ENCODE peak calls at places on chromosome 2, in nine cellular contexts. One of them, this sample, is unnamed.

GRCh38 chr2:180677200-180677599 is 303.2 kb upstream of the UBE2E3 start:
- DNase-seq in IMR-90: no peak
- DNase-seq in fibroblast of pulmonary artery: no peak
- DNase-seq in CD8-positive, alpha-beta T cell: no peak
- DNase-seq in SK-N-SH: no peak
- DNase-seq in lower leg skin: no peak
- DNase-seq in left ventricle myocardium inferior: no peak
- DNase-seq in GM13976: no peak
- DNase-seq in AG09309: no peak
- DNase-seq in this sample: no peak

GRCh38 chr2:36965751-36966369 is 476 bp downstream of the STRN start:
- DNase-seq in IMR-90: no peak
- DNase-seq in fibroblast of pulmonary artery: peak
- DNase-seq in CD8-positive, alpha-beta T cell: peak
- DNase-seq in SK-N-SH: peak
- DNase-seq in lower leg skin: peak
- DNase-seq in left ventricle myocardium inferior: peak
- DNase-seq in GM13976: peak
- DNase-seq in AG09309: no peak
- DNase-seq in this sample: no peak

GRCh38 chr2:240211096-240211495 is 70.6 kb upstream of the OTOS start:
- DNase-seq in IMR-90: no peak
- DNase-seq in fibroblast of pulmonary artery: no peak
- DNase-seq in CD8-positive, alpha-beta T cell: no peak
- DNase-seq in SK-N-SH: no peak
- DNase-seq in lower leg skin: peak
- DNase-seq in left ventricle myocardium inferior: no peak
- DNase-seq in GM13976: no peak
- DNase-seq in AG09309: no peak
- DNase-seq in this sample: no peak

GRCh38 chr2:212013656-212014055 is 524.9 kb downstream of the ERBB4 start:
- DNase-seq in IMR-90: peak
- DNase-seq in fibroblast of pulmonary artery: no peak
- DNase-seq in CD8-positive, alpha-beta T cell: no peak
- DNase-seq in SK-N-SH: no peak
- DNase-seq in lower leg skin: no peak
- DNase-seq in left ventricle myocardium inferior: no peak
- DNase-seq in GM13976: no peak
- DNase-seq in AG09309: no peak
- DNase-seq in this sample: no peak

GRCh38 chr2:47118581-47118980 is 36.5 kb downstream of the STPG4 start:
- DNase-seq in IMR-90: no peak
- DNase-seq in fibroblast of pulmonary artery: no peak
- DNase-seq in CD8-positive, alpha-beta T cell: no peak
- DNase-seq in SK-N-SH: no peak
- DNase-seq in lower leg skin: no peak
- DNase-seq in left ventricle myocardium inferior: no peak
- DNase-seq in GM13976: no peak
- DNase-seq in AG09309: no peak
- DNase-seq in this sample: no peak

GRCh38 chr2:168731550-168732128 is 70.8 kb upstream of the NOSTRIN start:
- DNase-seq in IMR-90: no peak
- DNase-seq in fibroblast of pulmonary artery: no peak
- DNase-seq in CD8-positive, alpha-beta T cell: no peak
- DNase-seq in SK-N-SH: no peak
- DNase-seq in lower leg skin: no peak
- DNase-seq in left ventricle myocardium inferior: no peak
- DNase-seq in GM13976: no peak
- DNase-seq in AG09309: no peak
- DNase-seq in this sample: no peak

GRCh38 chr2:193818801-193819499 is 1624.2 kb upstream of the TMEFF2 start:
- DNase-seq in IMR-90: no peak
- DNase-seq in fibroblast of pulmonary artery: no peak
- DNase-seq in CD8-positive, alpha-beta T cell: no peak
- DNase-seq in SK-N-SH: no peak
- DNase-seq in lower leg skin: no peak
- DNase-seq in left ventricle myocardium inferior: no peak
- DNase-seq in GM13976: no peak
- DNase-seq in AG09309: no peak
- DNase-seq in this sample: no peak

GRCh38 chr2:37590119-37590571 is 81.3 kb downstream of the CDC42EP3 start:
- DNase-seq in IMR-90: peak
- DNase-seq in fibroblast of pulmonary artery: peak
- DNase-seq in CD8-positive, alpha-beta T cell: no peak
- DNase-seq in SK-N-SH: no peak
- DNase-seq in lower leg skin: no peak
- DNase-seq in left ventricle myocardium inferior: no peak
- DNase-seq in GM13976: no peak
- DNase-seq in AG09309: peak
- DNase-seq in this sample: peak

GRCh38 chr2:128405467-128405900 is 86.8 kb upstream of the HS6ST1 start:
- DNase-seq in IMR-90: no peak
- DNase-seq in fibroblast of pulmonary artery: no peak
- DNase-seq in CD8-positive, alpha-beta T cell: no peak
- DNase-seq in SK-N-SH: no peak
- DNase-seq in lower leg skin: peak
- DNase-seq in left ventricle myocardium inferior: no peak
- DNase-seq in GM13976: no peak
- DNase-seq in AG09309: no peak
- DNase-seq in this sample: no peak

GRCh38 chr2:217467331-217467730 is 535.5 kb downstream of the TNS1 start:
- DNase-seq in IMR-90: peak
- DNase-seq in fibroblast of pulmonary artery: no peak
- DNase-seq in CD8-positive, alpha-beta T cell: no peak
- DNase-seq in SK-N-SH: no peak
- DNase-seq in lower leg skin: no peak
- DNase-seq in left ventricle myocardium inferior: no peak
- DNase-seq in GM13976: no peak
- DNase-seq in AG09309: no peak
- DNase-seq in this sample: no peak

GRCh38 chr2:12293868-12294267 is 422.9 kb upstream of the TRIB2 start:
- DNase-seq in IMR-90: no peak
- DNase-seq in fibroblast of pulmonary artery: no peak
- DNase-seq in CD8-positive, alpha-beta T cell: no peak
- DNase-seq in SK-N-SH: no peak
- DNase-seq in lower leg skin: no peak
- DNase-seq in left ventricle myocardium inferior: no peak
- DNase-seq in GM13976: peak
- DNase-seq in AG09309: no peak
- DNase-seq in this sample: no peak

GRCh38 chr2:98867539-98868309 is 68.3 kb downstream of the CRACDL start:
- DNase-seq in IMR-90: peak
- DNase-seq in fibroblast of pulmonary artery: peak
- DNase-seq in CD8-positive, alpha-beta T cell: no peak
- DNase-seq in SK-N-SH: no peak
- DNase-seq in lower leg skin: no peak
- DNase-seq in left ventricle myocardium inferior: no peak
- DNase-seq in GM13976: no peak
- DNase-seq in AG09309: no peak
- DNase-seq in this sample: no peak

GRCh38 chr2:79799744-79800143 is 286.9 kb downstream of the CTNNA2 start:
- DNase-seq in IMR-90: no peak
- DNase-seq in fibroblast of pulmonary artery: no peak
- DNase-seq in CD8-positive, alpha-beta T cell: no peak
- DNase-seq in SK-N-SH: no peak
- DNase-seq in lower leg skin: no peak
- DNase-seq in left ventricle myocardium inferior: no peak
- DNase-seq in GM13976: no peak
- DNase-seq in AG09309: no peak
- DNase-seq in this sample: no peak

DNA sequence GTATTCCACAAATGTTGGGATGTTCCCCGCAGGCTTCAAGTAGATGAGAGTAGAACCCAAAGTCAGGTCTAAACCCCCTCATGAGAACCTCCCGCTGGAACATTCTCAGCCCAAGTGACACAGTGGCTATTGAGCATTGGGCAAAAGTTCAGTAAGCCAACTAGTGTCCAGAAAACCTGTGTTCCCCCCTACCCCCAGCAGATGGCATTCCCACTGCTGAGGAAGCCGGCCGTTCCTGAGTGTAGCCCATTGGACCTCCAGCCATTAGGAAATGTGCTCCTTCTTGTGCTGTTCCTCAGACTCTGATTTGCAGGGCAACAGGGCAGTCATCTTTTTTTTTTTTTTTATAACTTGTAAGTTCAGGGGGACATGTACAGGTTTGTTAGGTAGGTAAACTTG is 152.1 kb downstream of the NCK2 start:
- DNase-seq in IMR-90: no peak
- DNase-seq in fibroblast of pulmonary artery: no peak
- DNase-seq in CD8-positive, alpha-beta T cell: no peak
- DNase-seq in SK-N-SH: no peak
- DNase-seq in lower leg skin: peak
- DNase-seq in left ventricle myocardium inferior: no peak
- DNase-seq in GM13976: no peak
- DNase-seq in AG09309: no peak
- DNase-seq in this sample: no peak
- TF ChIP-seq CTCF in IMR-90: no peak
- TF ChIP-seq CTCF in fibroblast of pulmonary artery: peak
- TF ChIP-seq CTCF in CD8-positive, alpha-beta T cell: no peak
- TF ChIP-seq CTCF in SK-N-SH: no peak
- TF ChIP-seq CTCF in lower leg skin: no peak
- TF ChIP-seq CTCF in left ventricle myocardium inferior: peak
- TF ChIP-seq CTCF in GM13976: no peak
- TF ChIP-seq CTCF in AG09309: no peak
- TF ChIP-seq CTCF in this sample: peak

DNA sequence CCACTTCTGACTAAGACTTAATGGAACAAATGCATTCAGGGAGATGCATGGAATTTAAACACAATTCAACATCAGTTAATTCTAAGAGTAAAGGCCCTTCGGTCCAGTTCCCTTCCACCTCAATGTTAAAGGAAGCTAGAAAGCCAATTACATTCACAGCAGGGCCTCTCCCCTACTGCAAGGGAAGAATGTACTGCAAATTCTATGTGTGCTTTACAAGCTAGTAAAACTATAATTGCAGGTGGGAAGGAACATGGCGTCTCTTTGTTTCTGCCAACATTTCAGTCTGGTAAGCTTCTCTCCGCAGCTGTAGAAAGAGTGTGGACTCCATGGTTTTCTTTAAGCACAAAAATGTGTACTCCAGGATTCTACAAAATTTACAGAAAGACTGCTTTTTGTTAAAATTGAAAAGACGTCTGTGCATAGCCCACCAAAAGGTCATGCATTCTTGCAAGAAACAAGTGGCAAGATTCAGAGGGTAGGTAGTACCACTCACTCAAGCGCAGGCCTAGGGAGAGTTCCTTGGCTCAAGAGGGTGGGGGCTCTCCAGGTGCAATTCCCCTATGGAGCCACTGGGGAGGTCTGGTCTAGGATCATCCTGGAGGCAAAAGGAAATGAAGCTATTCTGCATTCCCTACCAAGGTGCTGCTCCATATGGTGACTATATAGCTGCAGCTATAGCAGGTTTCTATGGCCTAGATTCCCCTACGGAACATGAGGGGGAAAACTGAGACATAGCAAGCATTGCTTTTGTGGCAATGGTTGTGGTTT is 127.0 kb upstream of the FZD5 start:
- DNase-seq in IMR-90: no peak
- DNase-seq in fibroblast of pulmonary artery: no peak
- DNase-seq in CD8-positive, alpha-beta T cell: no peak
- DNase-seq in SK-N-SH: peak
- DNase-seq in lower leg skin: no peak
- DNase-seq in left ventricle myocardium inferior: no peak
- DNase-seq in GM13976: no peak
- DNase-seq in AG09309: no peak
- DNase-seq in this sample: no peak
- TF ChIP-seq CTCF in IMR-90: no peak
- TF ChIP-seq CTCF in fibroblast of pulmonary artery: peak
- TF ChIP-seq CTCF in CD8-positive, alpha-beta T cell: no peak
- TF ChIP-seq CTCF in SK-N-SH: no peak
- TF ChIP-seq CTCF in lower leg skin: no peak
- TF ChIP-seq CTCF in left ventricle myocardium inferior: peak
- TF ChIP-seq CTCF in GM13976: no peak
- TF ChIP-seq CTCF in AG09309: no peak
- TF ChIP-seq CTCF in this sample: peak

GRCh38 chr2:6518361-6518760 is 347.3 kb downstream of the CMPK2 start:
- DNase-seq in IMR-90: no peak
- DNase-seq in fibroblast of pulmonary artery: no peak
- DNase-seq in CD8-positive, alpha-beta T cell: no peak
- DNase-seq in SK-N-SH: no peak
- DNase-seq in lower leg skin: no peak
- DNase-seq in left ventricle myocardium inferior: no peak
- DNase-seq in GM13976: no peak
- DNase-seq in AG09309: no peak
- DNase-seq in this sample: no peak

GRCh38 chr2:6525371-6525770 is 340.3 kb downstream of the CMPK2 start:
- DNase-seq in IMR-90: no peak
- DNase-seq in fibroblast of pulmonary artery: no peak
- DNase-seq in CD8-positive, alpha-beta T cell: no peak
- DNase-seq in SK-N-SH: peak
- DNase-seq in lower leg skin: no peak
- DNase-seq in left ventricle myocardium inferior: no peak
- DNase-seq in GM13976: no peak
- DNase-seq in AG09309: no peak
- DNase-seq in this sample: no peak

GRCh38 chr2:6526093-6526824 is 339.4 kb downstream of the CMPK2 start:
- DNase-seq in IMR-90: no peak
- DNase-seq in fibroblast of pulmonary artery: no peak
- DNase-seq in CD8-positive, alpha-beta T cell: no peak
- DNase-seq in SK-N-SH: peak
- DNase-seq in lower leg skin: no peak
- DNase-seq in left ventricle myocardium inferior: no peak
- DNase-seq in GM13976: peak
- DNase-seq in AG09309: no peak
- DNase-seq in this sample: no peak

GRCh38 chr2:6524678-6525367 is 340.9 kb downstream of the CMPK2 start:
- DNase-seq in IMR-90: peak
- DNase-seq in fibroblast of pulmonary artery: no peak
- DNase-seq in CD8-positive, alpha-beta T cell: no peak
- DNase-seq in SK-N-SH: peak
- DNase-seq in lower leg skin: no peak
- DNase-seq in left ventricle myocardium inferior: no peak
- DNase-seq in GM13976: no peak
- DNase-seq in AG09309: no peak
- DNase-seq in this sample: no peak

DNA sequence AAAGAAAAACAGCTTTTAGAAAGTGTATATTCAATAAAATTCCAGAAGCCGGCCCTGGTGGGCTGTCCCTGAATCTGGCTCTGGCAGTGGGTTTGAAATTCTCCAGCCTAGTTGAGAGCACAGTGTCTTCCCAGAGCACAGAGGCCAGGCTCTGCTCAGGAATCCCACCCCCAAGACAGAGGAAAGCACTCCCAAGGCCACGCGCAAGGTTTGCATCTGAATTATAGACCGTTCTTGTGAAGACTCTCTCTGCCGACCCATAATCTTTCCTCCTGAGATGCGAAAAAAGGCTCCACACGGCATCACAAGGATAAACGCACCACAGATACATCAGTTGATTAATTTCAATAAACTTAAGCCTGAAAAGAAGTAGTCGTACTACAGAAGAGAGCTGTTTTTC is 342.2 kb downstream of the CMPK2 start:
- DNase-seq in IMR-90: no peak
- DNase-seq in fibroblast of pulmonary artery: no peak
- DNase-seq in CD8-positive, alpha-beta T cell: no peak
- DNase-seq in SK-N-SH: no peak
- DNase-seq in lower leg skin: no peak
- DNase-seq in left ventricle myocardium inferior: no peak
- DNase-seq in GM13976: no peak
- DNase-seq in AG09309: no peak
- DNase-seq in this sample: no peak
- TF ChIP-seq CTCF in IMR-90: no peak
- TF ChIP-seq CTCF in fibroblast of pulmonary artery: no peak
- TF ChIP-seq CTCF in CD8-positive, alpha-beta T cell: no peak
- TF ChIP-seq CTCF in SK-N-SH: no peak
- TF ChIP-seq CTCF in lower leg skin: no peak
- TF ChIP-seq CTCF in left ventricle myocardium inferior: no peak
- TF ChIP-seq CTCF in GM13976: no peak
- TF ChIP-seq CTCF in AG09309: no peak
- TF ChIP-seq CTCF in this sample: no peak

GRCh38 chr2:169877406-169877805 is 50.2 kb downstream of the UBR3 start:
- DNase-seq in IMR-90: peak
- DNase-seq in fibroblast of pulmonary artery: peak
- DNase-seq in CD8-positive, alpha-beta T cell: peak
- DNase-seq in SK-N-SH: peak
- DNase-seq in lower leg skin: no peak
- DNase-seq in left ventricle myocardium inferior: no peak
- DNase-seq in GM13976: peak
- DNase-seq in AG09309: no peak
- DNase-seq in this sample: no peak
- TF ChIP-seq CTCF in IMR-90: peak
- TF ChIP-seq CTCF in fibroblast of pulmonary artery: peak
- TF ChIP-seq CTCF in CD8-positive, alpha-beta T cell: peak
- TF ChIP-seq CTCF in SK-N-SH: peak
- TF ChIP-seq CTCF in lower leg skin: no peak
- TF ChIP-seq CTCF in left ventricle myocardium inferior: peak
- TF ChIP-seq CTCF in GM13976: no peak
- TF ChIP-seq CTCF in AG09309: peak
- TF ChIP-seq CTCF in this sample: peak